ENCODE peak calls at places on chromosomes 12 and 14, in seven cellular contexts. M is GM04503, E is NB4, B is NCI-H1092 treated with DMSO at 0.1 percent for 48 hours, R is frontal cortex, F is kidney tubule cell, N is HEK293T. J is an unnamed sample.

GRCh38 chr14:99320621-99321235 is 48.7 kb upstream of the BCL11B start:
- DNase-seq in B (no peak), N (peak), M (no peak), R (no peak), F (no peak), E (no peak), J (no peak)

GRCh38 chr12:77742631-77743030 is 88.1 kb upstream of the NAV3 start:
- DNase-seq in N (no peak), R (no peak), F (no peak), E (no peak), M (no peak), B (peak), J (no peak)

GRCh38 chr14:75147423-75148071 is 20.7 kb upstream of the NEK9 start:
- DNase-seq in E (peak), F (peak), B (no peak), M (no peak), N (no peak), R (peak), J (peak)

GRCh38 chr12:72214163-72214562 is 58.0 kb upstream of the TRHDE start:
- DNase-seq in R (no peak), E (no peak), M (no peak), N (no peak), B (no peak), F (no peak), J (no peak)

GRCh38 chr14:100062602-100063001 is 2.6 kb upstream of the EVL start:
- DNase-seq in F (no peak), E (no peak), N (no peak), R (no peak), M (no peak), B (no peak), J (no peak)

GRCh38 chr12:6552140-6552551 is 3.7 kb downstream of the IFFO1 start:
- DNase-seq in R (no peak), N (no peak), B (no peak), M (no peak), E (no peak), F (no peak), J (no peak)

GRCh38 chr12:128784030-128784770 is 39.6 kb downstream of the SLC15A4 start:
- DNase-seq in N (no peak), B (no peak), M (no peak), E (no peak), F (peak), R (no peak), J (no peak)

GRCh38 chr14:61119006-61119405 is 138.0 kb downstream of the SLC38A6 start:
- DNase-seq in E (no peak), R (no peak), B (no peak), F (no peak), M (no peak), N (no peak), J (no peak)

GRCh38 chr12:52171950-52172512 is 19.8 kb downstream of the KRT80 start:
- DNase-seq in F (peak), B (peak), M (no peak), N (peak), R (no peak), E (peak), J (peak)

GRCh38 chr12:62716866-62717477 is 218.0 kb downstream of the PPM1H start:
- DNase-seq in F (peak), N (no peak), E (no peak), M (no peak), B (no peak), R (no peak), J (no peak)

GRCh38 chr14:35847636-35848035 is 21.5 kb downstream of the BRMS1L start:
- DNase-seq in E (no peak), N (no peak), R (no peak), B (no peak), F (no peak), M (no peak), J (no peak)

GRCh38 chr14:99660794-99661193 is 15.9 kb downstream of the HHIPL1 start:
- DNase-seq in N (no peak), F (no peak), B (no peak), E (peak), R (no peak), M (no peak), J (no peak)

GRCh38 chr12:98453492-98453891 is 61.9 kb upstream of the TMPO start:
- DNase-seq in E (no peak), N (no peak), F (no peak), R (no peak), B (no peak), M (no peak), J (no peak)

GRCh38 chr12:127145929-127146789 is 1120.8 kb upstream of the TMEM132C start:
- DNase-seq in F (peak), E (no peak), B (no peak), M (no peak), R (peak), N (no peak), J (no peak)

GRCh38 chr12:550473-551260 is 90.9 kb downstream of the B4GALNT3 start:
- DNase-seq in N (no peak), F (no peak), E (no peak), B (no peak), M (no peak), R (no peak), J (no peak)

GRCh38 chr12:113155641-113156040 is 6.1 kb downstream of the CFAP73 start:
- DNase-seq in F (no peak), R (no peak), N (no peak), M (no peak), B (no peak), E (no peak), J (no peak)

GRCh38 chr12:13452955-13453570 is 256.5 kb downstream of the EMP1 start:
- DNase-seq in F (no peak), R (no peak), N (no peak), B (peak), M (no peak), E (no peak), J (no peak)

GRCh38 chr14:21924479-21924878 is 250.9 kb upstream of the OR4E1 start:
- DNase-seq in M (no peak), B (no peak), R (no peak), N (no peak), F (no peak), E (peak), J (no peak)

GRCh38 chr14:61101803-61102548 is 120.9 kb downstream of the SLC38A6 start:
- DNase-seq in R (no peak), F (no peak), N (no peak), B (no peak), E (peak), M (no peak), J (no peak)

GRCh38 chr12:120758798-120759590 is 33.4 kb downstream of the ACADS start:
- DNase-seq in R (no peak), N (no peak), M (no peak), B (no peak), F (no peak), E (peak), J (no peak)

GRCh38 chr12:49540229-49541139 is 1.7 kb downstream of the KCNH3 start:
- DNase-seq in N (no peak), B (no peak), F (peak), R (no peak), M (no peak), E (no peak), J (no peak)

GRCh38 chr12:53381739-53382630 is 2.0 kb downstream of the SP1 start:
- DNase-seq in N (no peak), R (no peak), B (no peak), F (peak), E (peak), M (no peak), J (peak)

GRCh38 chr14:83992857-83993256 is 1537.1 kb upstream of the FLRT2 start:
- DNase-seq in B (no peak), R (no peak), E (peak), M (no peak), N (no peak), F (peak), J (no peak)

GRCh38 chr12:54012631-54013398 is 4.0 kb downstream of the HOXC8 start:
- DNase-seq in F (no peak), N (no peak), R (no peak), M (no peak), B (no peak), E (no peak), J (no peak)

GRCh38 chr14:64807588-64807987 is 72.1 kb downstream of the SPTB start:
- DNase-seq in N (no peak), M (no peak), F (peak), R (no peak), B (no peak), E (no peak), J (no peak)

GRCh38 chr12:5456025-5456424 is 24.1 kb downstream of the NTF3 start:
- DNase-seq in E (no peak), F (peak), B (no peak), N (no peak), M (no peak), R (no peak), J (no peak)

GRCh38 chr12:15276088-15276698 is 46.1 kb upstream of the PTPRO start:
- DNase-seq in N (peak), E (peak), B (peak), R (peak), F (peak), M (no peak), J (peak)

GRCh38 chr12:55899035-55899434 is 28.7 kb downstream of the PYM1 start:
- DNase-seq in N (no peak), R (no peak), M (no peak), B (no peak), E (peak), F (no peak), J (no peak)

GRCh38 chr14:100648474-100649172 is 61.4 kb upstream of the BEGAIN start:
- DNase-seq in E (no peak), B (no peak), R (no peak), F (no peak), M (no peak), N (no peak), J (no peak)